ENCODE peak calls at places on chromosome 20, in eight cellular contexts. R is GM12865; E is psoas muscle; Q is neural crest cell; T is stomach; Z is Calu3; W is CD8-positive, alpha-beta T cell; L is choroid plexus epithelial cell. O is an unnamed sample.

GRCh38 chr20:35264755-35265154 is 13.2 kb downstream of the MMP24OS start:
- DNase-seq in R (no peak), E (no peak), Q (no peak), T (no peak), Z (peak; percentile 78), W (no peak), L (peak; percentile 45), O (no peak)

GRCh38 chr20:49508435-49509199 is 26.1 kb upstream of the KCNB1 start:
- DNase-seq in R (peak; percentile 52), E (no peak), Q (peak; percentile 12), T (no peak), Z (peak; percentile 32), W (no peak), L (peak; percentile 76), O (peak; percentile 34)

GRCh38 chr20:43583982-43584432 is 6.7 kb upstream of the IFT52 start:
- DNase-seq in R (peak; percentile 45), E (peak; percentile 54), Q (no peak), T (peak; percentile 56), Z (peak; percentile 55), W (no peak), L (peak; percentile 100), O (peak; percentile 10)

GRCh38 chr20:40481743-40482458 is 207.1 kb downstream of the MAFB start:
- DNase-seq in R (no peak), E (no peak), Q (no peak), T (no peak), Z (no peak), W (no peak), L (peak; percentile 28), O (peak; percentile 14)

GRCh38 chr20:9214676-9215075 is 145.8 kb downstream of the PLCB4 start:
- DNase-seq in R (no peak), E (no peak), Q (no peak), T (no peak), Z (no peak), W (no peak), L (peak; percentile 75), O (no peak)

GRCh38 chr20:35627121-35627520 is 11.5 kb downstream of the SPAG4 start:
- DNase-seq in R (no peak), E (no peak), Q (no peak), T (no peak), Z (no peak), W (no peak), L (no peak), O (no peak)

GRCh38 chr20:44983095-44983674 is 16.9 kb downstream of the STK4 start:
- DNase-seq in R (no peak), E (no peak), Q (no peak), T (no peak), Z (no peak), W (no peak), L (no peak), O (no peak)

GRCh38 chr20:38272398-38272797 is 11.9 kb upstream of the KIAA1755 start:
- DNase-seq in R (no peak), E (no peak), Q (no peak), T (no peak), Z (no peak), W (no peak), L (no peak), O (no peak)

GRCh38 chr20:53580376-53581111 is 13.1 kb downstream of the ZNF217 start:
- DNase-seq in R (no peak), E (no peak), Q (no peak), T (peak; percentile 19), Z (no peak), W (no peak), L (no peak), O (peak; percentile 4)

GRCh38 chr20:13873814-13874213 is 89.0 kb downstream of the NDUFAF5 start:
- DNase-seq in R (no peak), E (no peak), Q (no peak), T (no peak), Z (no peak), W (no peak), L (no peak), O (no peak)

GRCh38 chr20:13874269-13875158 is 89.7 kb downstream of the NDUFAF5 start:
- DNase-seq in R (no peak), E (no peak), Q (no peak), T (no peak), Z (no peak), W (no peak), L (no peak), O (no peak)

GRCh38 chr20:13868331-13868730 is 83.5 kb downstream of the NDUFAF5 start:
- DNase-seq in R (no peak), E (no peak), Q (no peak), T (no peak), Z (no peak), W (no peak), L (peak; percentile 3), O (no peak)

GRCh38 chr20:13865825-13866351 is 81.1 kb downstream of the NDUFAF5 start:
- DNase-seq in R (no peak), E (no peak), Q (no peak), T (no peak), Z (no peak), W (no peak), L (no peak), O (no peak)

GRCh38 chr20:13870349-13870748 is 85.5 kb downstream of the NDUFAF5 start:
- DNase-seq in R (no peak), E (no peak), Q (no peak), T (no peak), Z (no peak), W (no peak), L (no peak), O (no peak)
- TF ChIP-seq CTCF in R (no peak), E (no peak), Q (no peak), T (no peak), Z (no peak), W (no peak), L (no peak), O (no peak)

GRCh38 chr20:61353261-61353995 is 101.4 kb downstream of the CDH4 start:
- DNase-seq in R (no peak), E (no peak), Q (no peak), T (no peak), Z (no peak), W (no peak), L (no peak), O (no peak)

GRCh38 chr20:61352381-61353260 is 100.6 kb downstream of the CDH4 start:
- DNase-seq in R (no peak), E (no peak), Q (no peak), T (no peak), Z (no peak), W (no peak), L (no peak), O (no peak)

GRCh38 chr20:61349447-61350165 is 97.5 kb downstream of the CDH4 start:
- DNase-seq in R (no peak), E (no peak), Q (no peak), T (no peak), Z (no peak), W (no peak), L (no peak), O (no peak)

GRCh38 chr20:61353996-61354390 is 101.9 kb downstream of the CDH4 start:
- DNase-seq in R (no peak), E (no peak), Q (no peak), T (no peak), Z (no peak), W (no peak), L (no peak), O (no peak)

DNA sequence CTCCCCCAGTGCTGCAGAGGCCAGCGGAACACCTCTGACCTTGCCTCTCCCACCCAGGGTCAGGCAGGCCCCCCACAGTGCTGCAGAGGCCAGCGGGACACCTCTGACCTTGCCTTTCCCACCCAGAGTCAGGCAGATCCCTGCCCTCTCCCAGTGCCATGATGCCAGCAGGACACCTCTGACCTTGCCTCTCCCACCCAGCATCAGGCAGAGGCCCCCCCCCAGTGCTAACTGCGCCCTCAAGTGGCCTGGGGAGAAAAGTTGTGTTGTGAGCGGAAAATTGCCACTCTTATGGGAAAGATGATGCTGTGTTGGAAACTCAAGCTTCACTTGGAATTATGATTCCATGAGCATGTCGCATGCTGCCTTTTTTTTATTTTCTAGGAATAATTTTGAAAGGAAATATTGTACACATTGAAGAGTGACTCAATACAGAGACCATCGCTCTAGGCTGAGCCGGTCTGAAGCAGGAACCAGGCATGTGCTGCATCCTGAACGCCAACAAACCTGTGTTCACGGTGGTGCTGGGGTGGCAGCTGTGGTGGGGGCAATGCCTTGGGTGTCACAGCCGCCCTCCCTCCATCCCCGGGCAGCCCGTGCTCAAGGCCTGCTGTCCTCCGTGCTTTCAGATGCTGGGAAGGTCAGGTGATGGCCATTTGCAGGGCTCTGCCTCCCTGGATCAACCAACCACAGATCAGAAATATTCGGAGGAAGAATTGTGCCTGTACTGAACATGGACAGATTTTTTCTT is 98.6 kb downstream of the CDH4 start:
- DNase-seq in R (no peak), E (no peak), Q (peak; percentile 23), T (no peak), Z (no peak), W (no peak), L (no peak), O (no peak)
- TF ChIP-seq CTCF in R (no peak), E (no peak), Q (no peak), T (no peak), Z (no peak), W (no peak), L (peak; percentile 19), O (peak; percentile 24)

DNA sequence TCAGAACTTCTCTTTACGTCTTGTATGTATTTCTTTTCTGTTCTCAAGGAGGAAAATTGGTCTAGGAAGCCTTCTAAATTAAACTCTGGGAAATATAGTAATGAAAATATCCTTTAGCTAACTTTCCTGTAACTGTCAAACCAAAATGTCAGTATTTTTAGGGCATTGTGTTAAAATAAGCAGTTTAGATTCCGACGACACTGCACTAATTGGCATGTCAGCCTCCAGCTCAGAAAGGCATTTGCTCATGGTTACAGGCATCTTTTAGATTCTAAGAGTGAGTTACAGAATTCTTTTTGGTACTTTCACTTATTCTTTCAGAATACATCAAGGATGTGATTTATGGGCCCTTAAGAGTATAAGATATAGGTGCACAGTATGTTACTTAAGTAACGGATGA is 26.1 kb upstream of the VAPB start:
- DNase-seq in R (no peak), E (no peak), Q (no peak), T (no peak), Z (no peak), W (no peak), L (no peak), O (no peak)
- TF ChIP-seq CTCF in R (no peak), E (no peak), Q (no peak), T (no peak), Z (no peak), W (no peak), L (no peak), O (no peak)

GRCh38 chr20:10225439-10226080 is 6.9 kb downstream of the SNAP25 start:
- DNase-seq in R (peak; percentile 20), E (no peak), Q (no peak), T (no peak), Z (no peak), W (no peak), L (no peak), O (no peak)
- TF ChIP-seq CTCF in R (no peak), E (no peak), Q (peak; percentile 44), T (no peak), Z (no peak), W (no peak), L (peak; percentile 27), O (peak; percentile 34)

GRCh38 chr20:33838035-33838864 is 27.1 kb downstream of the CHMP4B start:
- DNase-seq in R (no peak), E (no peak), Q (no peak), T (no peak), Z (no peak), W (no peak), L (no peak), O (no peak)
- TF ChIP-seq CTCF in R (no peak), E (no peak), Q (peak; percentile 27), T (no peak), Z (no peak), W (no peak), L (peak; percentile 30), O (no peak)